ENCODE peak calls at places on chromosomes 4 and X, in seven cellular contexts. One of them, this sample, is unnamed.

GRCh38 chr4:79657379-79657778 is 249.4 kb upstream of the GK2 start:
- DNase-seq in IMR-90: no peak
- DNase-seq in fibroblast of lung: no peak
- DNase-seq in K562: no peak
- DNase-seq in PC-3: no peak
- DNase-seq in MM.1S: no peak
- DNase-seq in HCT116: no peak
- DNase-seq in this sample: no peak

GRCh38 chr4:122584517-122584916 is 36.3 kb downstream of the IL21 start:
- DNase-seq in IMR-90: peak
- DNase-seq in fibroblast of lung: peak
- DNase-seq in K562: no peak
- DNase-seq in PC-3: peak
- DNase-seq in MM.1S: peak
- DNase-seq in HCT116: no peak
- DNase-seq in this sample: no peak

GRCh38 chr4:129804458-129804981 is 708.6 kb downstream of the C4orf33 start:
- DNase-seq in IMR-90: no peak
- DNase-seq in fibroblast of lung: no peak
- DNase-seq in K562: no peak
- DNase-seq in PC-3: no peak
- DNase-seq in MM.1S: no peak
- DNase-seq in HCT116: no peak
- DNase-seq in this sample: no peak

GRCh38 chrX:40266490-40267333 is 169.0 kb upstream of the BCOR start:
- DNase-seq in IMR-90: peak
- DNase-seq in fibroblast of lung: peak
- DNase-seq in K562: peak
- DNase-seq in PC-3: peak
- DNase-seq in MM.1S: peak
- DNase-seq in HCT116: peak
- DNase-seq in this sample: no peak

GRCh38 chr4:94232519-94232918 is 24.9 kb downstream of the SMARCAD1 start:
- DNase-seq in IMR-90: no peak
- DNase-seq in fibroblast of lung: no peak
- DNase-seq in K562: no peak
- DNase-seq in PC-3: no peak
- DNase-seq in MM.1S: no peak
- DNase-seq in HCT116: no peak
- DNase-seq in this sample: no peak

GRCh38 chr4:102722740-102723139 is 38.0 kb downstream of the MANBA start:
- DNase-seq in IMR-90: no peak
- DNase-seq in fibroblast of lung: no peak
- DNase-seq in K562: no peak
- DNase-seq in PC-3: no peak
- DNase-seq in MM.1S: no peak
- DNase-seq in HCT116: no peak
- DNase-seq in this sample: no peak

GRCh38 chrX:103415068-103415467 is 38.7 kb downstream of the BEX3 start:
- DNase-seq in IMR-90: peak
- DNase-seq in fibroblast of lung: no peak
- DNase-seq in K562: no peak
- DNase-seq in PC-3: no peak
- DNase-seq in MM.1S: no peak
- DNase-seq in HCT116: no peak
- DNase-seq in this sample: no peak

GRCh38 chr4:141246683-141247429 is 26.2 kb downstream of the ZNF330 start:
- DNase-seq in IMR-90: peak
- DNase-seq in fibroblast of lung: no peak
- DNase-seq in K562: peak
- DNase-seq in PC-3: peak
- DNase-seq in MM.1S: no peak
- DNase-seq in HCT116: no peak
- DNase-seq in this sample: no peak

GRCh38 chr4:88779431-88779830 is 81.8 kb upstream of the NAP1L5 start:
- DNase-seq in IMR-90: peak
- DNase-seq in fibroblast of lung: no peak
- DNase-seq in K562: no peak
- DNase-seq in PC-3: peak
- DNase-seq in MM.1S: no peak
- DNase-seq in HCT116: no peak
- DNase-seq in this sample: no peak

GRCh38 chr4:121711263-121712000 is 14.7 kb upstream of the ANXA5 start:
- DNase-seq in IMR-90: peak
- DNase-seq in fibroblast of lung: peak
- DNase-seq in K562: peak
- DNase-seq in PC-3: peak
- DNase-seq in MM.1S: peak
- DNase-seq in HCT116: peak
- DNase-seq in this sample: no peak

GRCh38 chr4:183101956-183102480 is 3.0 kb downstream of the WWC2 start:
- DNase-seq in IMR-90: no peak
- DNase-seq in fibroblast of lung: no peak
- DNase-seq in K562: no peak
- DNase-seq in PC-3: no peak
- DNase-seq in MM.1S: no peak
- DNase-seq in HCT116: no peak
- DNase-seq in this sample: no peak

GRCh38 chr4:147479817-147480216 is 1.1 kb upstream of the EDNRA start:
- DNase-seq in IMR-90: peak
- DNase-seq in fibroblast of lung: peak
- DNase-seq in K562: no peak
- DNase-seq in PC-3: no peak
- DNase-seq in MM.1S: no peak
- DNase-seq in HCT116: no peak
- DNase-seq in this sample: no peak

GRCh38 chr4:147482281-147482680 is 1.4 kb downstream of the EDNRA start:
- DNase-seq in IMR-90: no peak
- DNase-seq in fibroblast of lung: no peak
- DNase-seq in K562: no peak
- DNase-seq in PC-3: peak
- DNase-seq in MM.1S: no peak
- DNase-seq in HCT116: no peak
- DNase-seq in this sample: no peak

GRCh38 chr4:147480502-147480890 is 401 bp upstream of the EDNRA start:
- DNase-seq in IMR-90: no peak
- DNase-seq in fibroblast of lung: no peak
- DNase-seq in K562: no peak
- DNase-seq in PC-3: no peak
- DNase-seq in MM.1S: no peak
- DNase-seq in HCT116: no peak
- DNase-seq in this sample: no peak

GRCh38 chr4:147481577-147482109 is 746 bp downstream of the EDNRA start:
- DNase-seq in IMR-90: no peak
- DNase-seq in fibroblast of lung: peak
- DNase-seq in K562: no peak
- DNase-seq in PC-3: no peak
- DNase-seq in MM.1S: no peak
- DNase-seq in HCT116: no peak
- DNase-seq in this sample: no peak

DNA sequence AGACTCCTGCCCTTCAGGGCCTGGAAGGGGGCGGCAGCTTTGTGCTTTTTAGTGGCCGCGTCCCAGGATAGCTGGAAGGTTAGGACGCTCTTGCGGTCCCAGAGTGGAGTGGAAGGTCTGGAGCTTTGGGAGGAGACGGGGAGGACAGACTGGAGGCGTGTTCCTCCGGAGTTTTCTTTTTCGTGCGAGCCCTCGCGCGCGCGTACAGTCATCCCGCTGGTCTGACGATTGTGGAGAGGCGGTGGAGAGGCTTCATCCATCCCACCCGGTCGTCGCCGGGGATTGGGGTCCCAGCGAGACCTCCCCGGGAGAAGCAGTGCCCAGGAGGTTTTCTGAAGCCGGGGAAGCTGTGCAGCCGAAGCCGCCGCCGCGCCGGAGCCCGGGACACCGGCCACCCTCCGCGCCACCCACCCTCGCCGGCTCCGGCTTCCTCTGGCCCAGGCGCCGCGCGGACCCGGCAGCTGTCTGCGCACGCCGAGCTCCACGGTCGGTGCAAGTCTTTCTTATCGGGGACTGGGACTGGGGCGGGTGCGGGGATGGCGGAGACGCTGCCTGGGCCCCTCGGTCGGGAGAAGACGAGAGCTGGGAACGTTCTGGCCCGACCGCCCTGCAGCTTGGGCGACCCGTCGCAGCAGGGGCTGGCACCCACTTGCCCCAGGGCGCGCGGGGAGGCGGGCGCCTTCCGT is at the start of gene EDNRA:
- DNase-seq in IMR-90: peak
- DNase-seq in fibroblast of lung: peak
- DNase-seq in K562: no peak
- DNase-seq in PC-3: peak
- DNase-seq in MM.1S: no peak
- DNase-seq in HCT116: no peak
- DNase-seq in this sample: no peak
- H3K9ac ChIP-seq in IMR-90: peak
- H3K9ac ChIP-seq in fibroblast of lung: peak
- H3K9ac ChIP-seq in K562: no peak
- H3K9ac ChIP-seq in PC-3: peak
- H3K9ac ChIP-seq in MM.1S: no peak
- H3K9ac ChIP-seq in HCT116: peak
- H3K9ac ChIP-seq in this sample: peak

GRCh38 chrX:96126182-96126581 is 558.5 kb upstream of the DIAPH2 start:
- DNase-seq in IMR-90: no peak
- DNase-seq in fibroblast of lung: no peak
- DNase-seq in K562: no peak
- DNase-seq in PC-3: peak
- DNase-seq in MM.1S: no peak
- DNase-seq in HCT116: no peak
- DNase-seq in this sample: no peak
- TF ChIP-seq CTCF in IMR-90: peak
- TF ChIP-seq CTCF in fibroblast of lung: no peak
- TF ChIP-seq CTCF in K562: no peak
- TF ChIP-seq CTCF in PC-3: peak
- TF ChIP-seq CTCF in MM.1S: no peak
- TF ChIP-seq CTCF in HCT116: no peak
- TF ChIP-seq CTCF in this sample: no peak

GRCh38 chrX:13115457-13115856 is 71.0 kb upstream of the FAM9C start:
- DNase-seq in IMR-90: no peak
- DNase-seq in fibroblast of lung: no peak
- DNase-seq in K562: no peak
- DNase-seq in PC-3: no peak
- DNase-seq in MM.1S: no peak
- DNase-seq in HCT116: no peak
- DNase-seq in this sample: no peak
- H2AFZ ChIP-seq in IMR-90: no peak
- H2AFZ ChIP-seq in fibroblast of lung: no peak
- H2AFZ ChIP-seq in K562: no peak
- H2AFZ ChIP-seq in PC-3: no peak
- H2AFZ ChIP-seq in MM.1S: no peak
- H2AFZ ChIP-seq in HCT116: no peak
- H2AFZ ChIP-seq in this sample: no peak

DNA sequence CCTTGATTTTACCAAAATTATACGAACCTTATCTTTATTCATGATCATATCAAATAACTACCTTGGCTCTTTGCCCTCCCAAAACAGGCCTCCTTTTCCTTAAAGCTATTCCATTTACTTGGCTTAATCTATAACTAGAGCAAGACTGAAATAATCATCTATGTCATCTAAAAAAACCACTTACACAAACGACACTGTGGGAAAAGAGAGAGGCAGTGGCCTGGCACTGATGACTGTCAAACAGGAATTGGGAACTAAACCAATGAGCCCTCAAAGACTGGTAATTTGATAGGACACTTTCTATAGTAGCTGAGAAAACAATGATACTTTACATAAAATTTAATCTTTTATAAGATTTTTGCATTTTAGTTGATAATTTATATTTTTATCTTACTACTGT is 11.7 kb upstream of the PTPN13 start:
- DNase-seq in IMR-90: no peak
- DNase-seq in fibroblast of lung: peak
- DNase-seq in K562: no peak
- DNase-seq in PC-3: peak
- DNase-seq in MM.1S: no peak
- DNase-seq in HCT116: no peak
- DNase-seq in this sample: no peak
- H3K9ac ChIP-seq in IMR-90: no peak
- H3K9ac ChIP-seq in fibroblast of lung: no peak
- H3K9ac ChIP-seq in K562: no peak
- H3K9ac ChIP-seq in PC-3: no peak
- H3K9ac ChIP-seq in MM.1S: no peak
- H3K9ac ChIP-seq in HCT116: no peak
- H3K9ac ChIP-seq in this sample: peak

GRCh38 chr4:86223472-86223871 is 136.4 kb downstream of the MAPK10 start:
- DNase-seq in IMR-90: peak
- DNase-seq in fibroblast of lung: peak
- DNase-seq in K562: peak
- DNase-seq in PC-3: peak
- DNase-seq in MM.1S: peak
- DNase-seq in HCT116: peak
- DNase-seq in this sample: no peak
- TF ChIP-seq CTCF in IMR-90: peak
- TF ChIP-seq CTCF in fibroblast of lung: peak
- TF ChIP-seq CTCF in K562: peak
- TF ChIP-seq CTCF in PC-3: peak
- TF ChIP-seq CTCF in MM.1S: peak
- TF ChIP-seq CTCF in HCT116: peak
- TF ChIP-seq CTCF in this sample: peak

This sample was measured in keratinocyte.